ENCODE peak calls at places on chromosomes 1 and 21, in six cellular contexts. J is Panc1; O is CD8-positive, alpha-beta T cell; Q is right lobe of liver; H is IMR-90; X is BE2C. P is an unnamed sample. For H3K36me3 and H3K27me3, the result is how much of the 10 kb centered on the place peaks cover.

GRCh38 chr1:167221126-167221803 is 579 bp downstream of the POU2F1 start:
- DNase-seq in J (no peak), O (peak), Q (no peak), H (no peak), X (peak), P (no peak)

GRCh38 chr1:163115887-163116286 is 46.7 kb downstream of the RGS4 start:
- DNase-seq in J (no peak), O (no peak), Q (no peak), H (no peak), X (no peak), P (no peak)

GRCh38 chr1:118396824-118397530 is 211.9 kb upstream of the SPAG17 start:
- DNase-seq in J (no peak), O (no peak), Q (no peak), H (no peak), X (peak), P (no peak)

GRCh38 chr1:87327362-87328120 is 1.1 kb upstream of the LMO4 start:
- DNase-seq in J (no peak), O (no peak), Q (no peak), H (no peak), X (no peak), P (no peak)

GRCh38 chr1:116389013-116389412 is 16.0 kb downstream of the ATP1A1 start:
- DNase-seq in J (no peak), O (no peak), Q (peak), H (no peak), X (no peak), P (no peak)

GRCh38 chr1:966603-967295 is 467 bp downstream of the PLEKHN1 start:
- DNase-seq in J (no peak), O (peak), Q (peak), H (peak), X (peak), P (peak)

GRCh38 chr1:77513839-77514763 is 168.4 kb downstream of the ZZZ3 start:
- DNase-seq in J (no peak), O (no peak), Q (no peak), H (peak), X (no peak), P (no peak)

GRCh38 chr1:190170321-190170720 is 307.3 kb downstream of the BRINP3 start:
- DNase-seq in J (no peak), O (no peak), Q (no peak), H (peak), X (no peak), P (no peak)

GRCh38 chr1:237864338-237865244 is 26.1 kb downstream of the ZP4 start:
- DNase-seq in J (peak), O (no peak), Q (peak), H (no peak), X (peak), P (peak)

GRCh38 chr1:223341111-223341510 is 22.9 kb downstream of the SUSD4 start:
- DNase-seq in J (no peak), O (no peak), Q (no peak), H (peak), X (no peak), P (no peak)

GRCh38 chr21:35217504-35218060 is 168.5 kb upstream of the RUNX1 start:
- DNase-seq in J (peak), O (no peak), Q (no peak), H (peak), X (no peak), P (no peak)

GRCh38 chr1:172917972-172918371 is 132.8 kb downstream of the TNFSF18 start:
- DNase-seq in J (peak), O (no peak), Q (no peak), H (peak), X (no peak), P (no peak)

GRCh38 chr1:152053375-152053774 is 16.6 kb upstream of the S100A11 start:
- DNase-seq in J (no peak), O (no peak), Q (no peak), H (no peak), X (no peak), P (peak)

GRCh38 chr1:23930861-23931471 is 17.8 kb upstream of the CNR2 start:
- DNase-seq in J (no peak), O (no peak), Q (no peak), H (peak), X (no peak), P (peak)

GRCh38 chr1:157994081-157994581 is 686 bp downstream of the KIRREL1 start:
- DNase-seq in J (no peak), O (no peak), Q (no peak), H (no peak), X (no peak), P (no peak)

GRCh38 chr1:93905734-93906133 is 3.5 kb downstream of the GCLM start:
- DNase-seq in J (no peak), O (no peak), Q (no peak), H (peak), X (no peak), P (no peak)

GRCh38 chr1:77803371-77803770 is 23.9 kb downstream of the MIGA1 start:
- DNase-seq in J (no peak), O (no peak), Q (no peak), H (no peak), X (no peak), P (no peak)

GRCh38 chr1:88061106-88061829 is 622.8 kb upstream of the PKN2 start:
- DNase-seq in J (peak), O (no peak), Q (no peak), H (peak), X (peak), P (no peak)

GRCh38 chr1:206739411-206740076 is 31.0 kb upstream of the IL19 start:
- DNase-seq in J (no peak), O (no peak), Q (no peak), H (peak), X (no peak), P (peak)

GRCh38 chr1:56709269-56709880 is 64.3 kb downstream of the PRKAA2 start:
- DNase-seq in J (peak), O (no peak), Q (no peak), H (peak), X (no peak), P (no peak)

GRCh38 chr1:173503391-173503790 is 26.3 kb downstream of the PRDX6 start:
- DNase-seq in J (no peak), O (no peak), Q (peak), H (peak), X (peak), P (no peak)

GRCh38 chr21:38843806-38844479 is 38.2 kb downstream of the ETS2 start:
- DNase-seq in J (no peak), O (no peak), Q (no peak), H (peak), X (no peak), P (no peak)

GRCh38 chr1:84598418-84598817 is 24.2 kb upstream of the CTBS start:
- DNase-seq in J (no peak), O (no peak), Q (no peak), H (peak), X (no peak), P (no peak)

GRCh38 chr1:206512521-206513180 is 5.3 kb downstream of the RASSF5 start:
- DNase-seq in J (no peak), O (no peak), Q (peak), H (no peak), X (no peak), P (no peak)

GRCh38 chr1:26696645-26697440 is 1.0 kb downstream of the ARID1A start:
- DNase-seq in J (no peak), O (peak), Q (peak), H (no peak), X (peak), P (peak)

GRCh38 chr1:27821761-27822315 is 8.7 kb upstream of the PPP1R8 start:
- DNase-seq in J (no peak), O (no peak), Q (no peak), H (peak), X (no peak), P (no peak)

GRCh38 chr1:10915594-10915993 is 96.9 kb upstream of the TARDBP start:
- DNase-seq in J (no peak), O (no peak), Q (peak), H (no peak), X (no peak), P (peak)

GRCh38 chr1:112603541-112603940 is 15.4 kb downstream of the ST7L start:
- DNase-seq in J (no peak), O (no peak), Q (no peak), H (no peak), X (no peak), P (no peak)

DNA sequence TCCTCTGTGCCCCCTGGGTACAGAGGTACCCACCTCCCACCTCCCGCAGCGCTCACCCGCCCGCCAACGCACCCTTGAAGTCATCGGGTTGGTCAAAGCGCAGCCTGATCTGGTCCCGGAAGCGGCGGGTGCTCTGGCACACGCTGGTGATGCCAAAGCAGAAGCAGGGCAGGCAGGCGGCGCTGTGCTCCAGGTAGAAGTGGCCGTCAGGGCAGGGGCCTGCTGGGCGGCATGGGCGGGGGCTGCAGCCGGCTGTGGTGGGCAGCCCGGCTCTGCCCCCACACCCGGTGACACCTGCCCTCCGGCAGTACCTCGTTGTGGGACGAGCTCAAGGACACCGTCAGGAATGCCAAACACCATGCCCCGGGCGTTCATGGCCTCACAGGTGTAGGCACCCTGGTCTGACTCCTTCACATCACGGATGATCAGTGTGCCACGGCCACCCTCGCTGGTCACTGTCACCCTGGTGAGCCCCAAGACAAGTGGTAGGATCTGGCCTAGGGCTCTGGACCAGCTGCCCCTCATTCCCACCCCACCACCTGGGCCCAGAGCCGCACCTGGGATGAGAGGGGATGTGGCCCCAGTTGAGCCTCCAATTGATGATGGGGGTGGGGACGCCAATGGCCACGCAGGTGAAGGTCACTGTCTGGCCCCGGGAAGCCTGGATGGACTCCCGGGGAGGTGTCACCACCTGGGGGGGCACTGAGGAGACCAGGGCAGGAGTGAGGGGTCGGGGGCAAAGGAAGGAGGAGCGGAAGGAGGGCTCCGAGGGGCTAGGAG is 52.5 kb downstream of the HSPG2 start:
- DNase-seq in J (no peak), O (no peak), Q (no peak), H (no peak), X (no peak), P (no peak)
- H3K36me3 ChIP-seq in J (under half), O (under half), Q (under half), H (half or more), X (under half), P (under half)

GRCh38 chr21:28464095-28464494 is 528.6 kb downstream of the LTN1 start:
- DNase-seq in J (no peak), O (no peak), Q (no peak), H (no peak), X (no peak), P (no peak)
- H3K27me3 ChIP-seq in J (under half), O (under half), Q (under half), H (under half), X (under half), P (under half)

DNA sequence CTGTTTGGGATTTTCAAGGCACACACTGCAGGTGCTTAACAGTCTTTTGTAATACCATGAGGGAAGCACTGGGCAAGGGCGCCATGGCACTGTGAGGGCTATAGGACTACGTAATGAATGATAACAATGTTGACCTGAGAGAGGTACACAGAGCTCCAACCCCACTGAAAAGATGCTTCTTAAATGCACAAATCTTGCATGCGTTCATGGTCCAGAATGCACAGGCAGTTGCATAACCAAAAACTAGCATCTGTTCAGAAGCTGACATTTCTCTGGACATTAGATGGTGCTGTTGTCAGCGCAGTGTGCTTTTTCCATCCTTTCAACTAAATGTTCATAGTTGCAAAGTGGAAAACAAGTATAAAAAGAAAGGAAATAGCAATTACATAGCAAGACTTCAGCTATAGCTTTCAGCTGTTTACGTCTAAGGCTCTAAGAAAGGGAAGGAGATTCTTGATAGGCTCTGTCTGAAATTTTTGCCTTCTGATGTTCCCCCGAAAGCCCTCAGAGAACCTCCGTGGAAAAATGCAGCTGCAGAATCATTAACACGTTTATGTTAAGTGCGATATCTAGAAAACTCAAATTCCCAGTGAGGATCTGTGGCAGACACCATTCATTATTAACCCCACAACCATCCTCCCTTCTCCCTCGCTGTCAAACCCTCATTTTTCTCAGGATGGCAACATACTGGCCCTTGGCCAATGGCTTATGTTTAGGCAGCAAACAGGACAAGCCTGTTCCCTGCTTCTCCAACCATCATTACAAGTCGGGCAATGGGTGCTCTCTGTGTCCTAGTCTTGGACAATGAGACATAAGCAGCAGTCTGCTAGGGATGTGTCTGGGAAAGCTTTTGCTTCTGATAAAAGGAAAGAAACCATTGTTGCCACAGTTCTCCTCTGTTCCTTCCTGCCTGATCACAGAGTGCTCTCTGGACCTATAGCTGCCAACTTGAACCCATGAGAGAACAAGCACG is 8.2 kb upstream of the TARBP1 start:
- DNase-seq in J (no peak), O (no peak), Q (no peak), H (peak), X (peak), P (no peak)
- H3K4me3 ChIP-seq in J (no peak), O (no peak), Q (no peak), H (no peak), X (no peak), P (no peak)

GRCh38 chr1:70224954-70225353 is 3.8 kb downstream of the SRSF11 start:
- DNase-seq in J (no peak), O (no peak), Q (no peak), H (no peak), X (no peak), P (no peak)
- H3K36me3 ChIP-seq in J (half or more), O (under half), Q (under half), H (under half), X (under half), P (under half)

GRCh38 chr1:4323309-4323708 is 331.1 kb upstream of the AJAP1 start:
- DNase-seq in J (no peak), O (no peak), Q (no peak), H (no peak), X (no peak), P (no peak)
- H3K27me3 ChIP-seq in J (under half), O (under half), Q (under half), H (under half), X (under half), P (under half)

DNA sequence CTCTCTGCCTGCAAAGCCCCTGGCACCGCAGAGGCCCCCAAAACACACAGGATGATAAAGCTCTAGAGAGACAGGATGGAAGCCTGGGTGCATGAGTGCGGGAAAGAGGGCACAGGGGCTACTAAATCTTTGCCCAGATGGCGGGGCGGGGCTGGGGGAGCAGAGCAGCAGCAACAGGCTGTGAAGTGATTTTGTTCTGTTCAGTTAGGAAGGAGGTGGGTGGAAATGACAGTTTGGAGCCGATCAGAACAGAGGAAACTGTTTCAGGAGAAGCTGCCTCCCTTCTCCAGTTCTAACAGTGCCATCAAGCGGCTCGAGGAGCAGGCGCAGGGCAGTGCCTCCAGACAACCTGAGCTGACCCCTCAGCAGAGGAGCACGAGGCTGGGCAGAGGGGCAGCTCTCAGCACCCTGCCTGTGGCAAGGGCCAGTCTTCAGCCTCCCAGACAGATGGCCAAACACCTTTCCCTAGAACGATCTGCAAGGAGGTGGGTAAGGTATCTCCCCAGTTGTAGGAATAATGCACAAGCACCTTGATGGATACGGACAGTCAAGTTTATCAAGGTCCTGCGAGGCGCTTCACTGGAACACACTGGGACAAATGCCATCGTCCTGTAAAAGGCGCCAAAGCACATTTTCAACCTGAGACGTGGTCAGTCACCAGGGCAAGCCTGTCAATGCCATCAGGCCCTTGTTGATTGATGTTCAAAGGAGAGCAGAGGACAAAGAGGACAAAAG is 44.9 kb downstream of the TOMM20 start:
- DNase-seq in J (no peak), O (peak), Q (peak), H (peak), X (peak), P (peak)
- H3K4me3 ChIP-seq in J (peak), O (no peak), Q (no peak), H (peak), X (peak), P (no peak)